ENCODE peak calls at places on chromosomes 1 and 21, in four cellular contexts. B, S, I and N are unnamed samples.

GRCh38 chr1:216194721-216195120 is 228.5 kb downstream of the USH2A start:
- DNase-seq in I (no peak), S (no peak), B (no peak), N (no peak)

GRCh38 chr1:28110555-28110954 is 22.1 kb upstream of the EYA3 start:
- DNase-seq in S (peak; percentile 33), B (no peak), I (no peak), N (no peak)

GRCh38 chr1:39791838-39792237 is 3.2 kb upstream of the BMP8B start:
- DNase-seq in B (no peak), S (no peak), I (no peak), N (no peak)

GRCh38 chr1:224329842-224330753 is at the start of gene NVL:
- DNase-seq in B (peak; percentile 84), I (peak; percentile 92), S (peak; percentile 91), N (peak; percentile 85)

GRCh38 chr1:28436211-28436769 is 66.8 kb downstream of the PHACTR4 start:
- DNase-seq in B (no peak), I (no peak), S (no peak), N (no peak)

GRCh38 chr1:8374812-8375211 is 56.9 kb downstream of the SLC45A1 start:
- DNase-seq in S (no peak), B (peak; percentile 47), I (peak; percentile 55), N (no peak)

GRCh38 chr1:23167353-23168078 is 1.1 kb downstream of the LUZP1 start:
- DNase-seq in S (peak; percentile 83), B (peak; percentile 61), I (peak; percentile 94), N (peak; percentile 28)

GRCh38 chr1:86419277-86419903 is 4.6 kb upstream of the CLCA2 start:
- DNase-seq in B (peak; percentile 57), S (peak; percentile 19), I (peak; percentile 15), N (peak; percentile 36)

GRCh38 chr1:246647513-246647912 is 76.7 kb upstream of the SCCPDH start:
- DNase-seq in B (no peak), I (no peak), S (peak; percentile 52), N (no peak)

GRCh38 chr1:54407201-54407956 is 1.2 kb upstream of the SSBP3 start:
- DNase-seq in I (peak; percentile 93), S (peak; percentile 96), B (peak; percentile 85), N (peak; percentile 97)

GRCh38 chr1:2856076-2856390 is 54.5 kb upstream of the TTC34 start:
- DNase-seq in I (no peak), B (no peak), S (no peak), N (no peak)

GRCh38 chr1:193944454-193944853 is 758.0 kb upstream of the B3GALT2 start:
- DNase-seq in I (no peak), B (no peak), S (no peak), N (no peak)

GRCh38 chr1:83741348-83741747 is 257.6 kb downstream of the TTLL7 start:
- DNase-seq in S (no peak), B (no peak), I (peak; percentile 91), N (no peak)

GRCh38 chr1:1917995-1918900 is 831 bp downstream of the TMEM52 start:
- DNase-seq in B (no peak), I (no peak), S (no peak), N (no peak)

GRCh38 chr1:3453891-3454810 is at the start of gene ARHGEF16:
- DNase-seq in B (no peak), S (peak; percentile 59), I (peak; percentile 91), N (no peak)

GRCh38 chr21:43939443-43940328 is 72.4 kb upstream of the TRAPPC10 start:
- DNase-seq in S (no peak), I (no peak), B (no peak), N (no peak)

GRCh38 chr1:111370871-111371270 is 56.7 kb downstream of the OVGP1 start:
- DNase-seq in S (no peak), I (no peak), B (no peak), N (no peak)

GRCh38 chr1:71737768-71738167 is 544.6 kb downstream of the NEGR1 start:
- DNase-seq in B (no peak), S (no peak), I (peak; percentile 27), N (no peak)

GRCh38 chr21:29928537-29928936 is 11.3 kb downstream of the GRIK1 start:
- DNase-seq in S (no peak), I (no peak), B (no peak), N (no peak)

GRCh38 chr1:157496121-157496526 is 56.2 kb downstream of the FCRL5 start:
- DNase-seq in S (peak; percentile 56), I (peak; percentile 67), B (no peak), N (peak; percentile 53)

GRCh38 chr1:214588963-214589597 is 13.9 kb upstream of the CENPF start:
- DNase-seq in S (no peak), B (no peak), I (no peak), N (no peak)

GRCh38 chr1:61084560-61084991 is 2.2 kb downstream of the NFIA start:
- DNase-seq in S (no peak), I (no peak), B (no peak), N (no peak)

GRCh38 chr21:25722631-25723030 is 12.1 kb downstream of the ATP5PF start:
- DNase-seq in S (no peak), B (no peak), I (no peak), N (no peak)

GRCh38 chr1:193355654-193356053 is 169.2 kb upstream of the B3GALT2 start:
- DNase-seq in I (no peak), S (no peak), B (no peak), N (no peak)

GRCh38 chr1:17596651-17597509 is 57.4 kb downstream of the ARHGEF10L start:
- DNase-seq in S (peak; percentile 9), B (no peak), I (no peak), N (no peak)

GRCh38 chr21:27813750-27814149 is 846.9 kb upstream of the ADAMTS5 start:
- DNase-seq in B (no peak), S (no peak), I (peak; percentile 2), N (no peak)

GRCh38 chr1:117562581-117563491 is 43.0 kb upstream of the TENT5C start:
- DNase-seq in S (no peak), I (no peak), B (no peak), N (no peak)

GRCh38 chr1:151159373-151159772 is 2.9 kb downstream of the TNFAIP8L2 start:
- DNase-seq in I (no peak), S (no peak), B (no peak), N (no peak)

GRCh38 chr1:151158311-151158710 is 1.9 kb downstream of the TNFAIP8L2 start:
- DNase-seq in S (no peak), B (no peak), I (no peak), N (no peak)

GRCh38 chr1:151157067-151157531 is 650 bp downstream of the TNFAIP8L2 start:
- DNase-seq in I (no peak), S (no peak), B (peak; percentile 79), N (peak; percentile 81)

GRCh38 chr1:151158751-151159251 is 2.4 kb downstream of the TNFAIP8L2 start:
- DNase-seq in S (no peak), B (no peak), I (no peak), N (no peak)

DNA sequence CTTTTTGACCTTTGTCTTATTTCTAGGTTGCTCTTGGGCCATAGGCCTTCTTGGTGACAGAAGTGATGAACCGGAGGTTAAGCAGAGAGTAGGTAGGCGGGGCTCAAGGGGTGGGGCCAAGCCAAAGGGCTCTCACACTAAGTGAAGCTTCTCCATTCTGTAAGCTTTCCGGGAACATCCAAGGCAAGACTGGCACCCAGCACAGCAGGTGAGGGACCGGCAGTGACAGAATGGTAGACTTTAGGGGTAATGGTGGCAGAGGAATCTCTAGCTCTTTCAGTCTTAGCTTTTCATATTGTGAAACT is at the start of gene TNFAIP8L2:
- DNase-seq in S (no peak), I (peak; percentile 8), B (peak; percentile 85), N (peak; percentile 41)
- H3K4me3 ChIP-seq in S (no peak within 1 kb of the TSS), I (no peak within 1 kb of the TSS), B (peak within 1 kb of the TSS; percentile 98), N (peak within 1 kb of the TSS; percentile 40)

DNA sequence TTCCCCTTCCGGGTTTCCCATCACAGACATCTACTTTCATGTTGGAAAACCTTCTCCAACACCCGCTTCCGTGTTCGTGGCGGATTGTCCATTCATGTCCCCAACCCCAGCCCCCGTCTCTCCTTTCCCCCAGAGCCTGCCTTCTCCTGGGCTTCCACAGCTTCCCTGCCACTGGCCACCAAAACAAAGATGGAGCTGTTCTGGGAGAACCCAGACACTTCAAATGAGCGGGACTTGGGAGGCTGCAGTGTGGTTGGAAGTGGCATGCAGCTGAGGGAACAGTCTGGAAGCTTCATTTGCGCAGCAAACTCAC is 2.8 kb downstream of the EFHD2 start:
- DNase-seq in S (no peak), B (no peak), I (no peak), N (no peak)
- H3K4me3 ChIP-seq in S (no peak overlapping the region), B (no peak overlapping the region), I (no peak overlapping the region), N (no peak overlapping the region)

DNA sequence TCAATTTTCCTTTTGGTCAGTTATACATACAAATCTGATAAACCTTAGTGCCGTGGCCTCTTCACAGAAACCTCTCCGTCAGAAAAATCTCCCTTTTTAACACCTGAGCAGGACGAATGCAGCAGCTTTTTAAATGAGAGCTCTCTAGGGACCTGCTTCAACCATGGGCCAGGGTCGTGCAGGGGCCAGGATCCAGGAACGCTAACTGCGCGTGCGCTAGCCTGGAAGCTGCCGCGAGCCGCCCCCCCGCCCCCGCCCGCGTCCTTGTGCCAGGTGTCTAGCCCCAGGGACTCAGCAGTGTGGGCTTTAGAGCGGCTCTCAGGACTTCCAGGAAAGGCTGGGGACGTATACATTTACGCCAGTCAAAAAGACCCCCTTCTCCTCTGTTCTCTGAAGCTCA is 136.8 kb upstream of the FMN2 start:
- DNase-seq in S (no peak), I (no peak), B (no peak), N (no peak)
- H3K4me3 ChIP-seq in S (no peak overlapping the region), I (no peak overlapping the region), B (no peak overlapping the region), N (no peak overlapping the region)

GRCh38 chr1:173596097-173596825 is 6.6 kb downstream of the SLC9C2 start:
- DNase-seq in S (no peak), B (no peak), I (no peak), N (no peak)

GRCh38 chr1:173590557-173590956 is 12.3 kb downstream of the SLC9C2 start:
- DNase-seq in S (peak; percentile 6), B (no peak), I (no peak), N (no peak)
- H3K4me3 ChIP-seq in S (no peak overlapping the region), B (no peak overlapping the region), I (no peak overlapping the region), N (no peak overlapping the region)

GRCh38 chr1:31702836-31703404 is 897 bp downstream of the COL16A1 start:
- DNase-seq in S (no peak), I (no peak), B (no peak), N (no peak)
- H3K4me3 ChIP-seq in S (peak overlapping the region; percentile 86), I (no peak overlapping the region), B (no peak overlapping the region), N (no peak overlapping the region)

GRCh38 chr1:116127848-116128540 is 16.8 kb downstream of the MAB21L3 start:
- DNase-seq in S (no peak), B (no peak), I (no peak), N (peak; percentile 69)
- H3K4me3 ChIP-seq in S (no peak overlapping the region), B (no peak overlapping the region), I (no peak overlapping the region), N (no peak overlapping the region)

DNA sequence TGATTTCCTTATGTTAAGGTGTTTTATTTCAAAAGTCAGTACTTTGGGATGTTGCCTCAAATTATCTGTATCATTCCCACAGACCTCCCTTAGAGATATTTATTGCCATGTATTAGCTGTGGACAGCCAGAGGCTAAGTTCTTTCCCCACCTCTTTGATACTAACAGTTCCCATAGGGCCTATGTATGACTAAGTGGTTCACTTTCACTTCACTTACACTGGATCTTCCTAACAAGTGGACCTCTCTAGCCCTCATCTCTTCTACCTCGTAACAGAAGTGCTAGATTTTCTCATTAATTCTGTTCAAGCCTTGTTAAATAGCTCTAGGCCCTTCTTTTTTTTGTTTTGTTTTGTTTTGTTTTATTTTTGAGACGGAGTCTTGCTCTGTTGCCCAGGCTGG is 6.2 kb downstream of the TRAF5 start:
- DNase-seq in S (peak; percentile 47), B (no peak), I (no peak), N (no peak)
- H3K4me3 ChIP-seq in S (no peak overlapping the region), B (no peak overlapping the region), I (no peak overlapping the region), N (no peak overlapping the region)